ENCODE peak calls at places on chromosomes 5 and 9, in ten cellular contexts. C is SJSA1, T is A549, Y is thoracic aorta, L is testis, Q is tibial nerve, J is heart left ventricle, S is upper lobe of left lung, O is left lung, B is lower lobe of right lung. F is an unnamed sample.
A peak's percentile ranks its signal among the peaks of the same experiment; 100 is the strongest.

GRCh38 chr5:148352696-148353095 is 17.3 kb downstream of the SPINK9 start:
- DNase-seq in Q (no peak), J (no peak), Y (no peak), T (no peak), S (no peak), O (no peak), L (no peak), B (no peak), C (no peak), F (no peak)

GRCh38 chr5:146825033-146825432 is 53.5 kb downstream of the PPP2R2B start:
- DNase-seq in Y (no peak), S (no peak), L (peak; percentile 16), T (peak; percentile 10), Q (no peak), B (no peak), J (no peak), C (peak; percentile 14), O (no peak), F (no peak)

GRCh38 chr5:87246046-87246445 is 21.6 kb upstream of the RASA1 start:
- DNase-seq in J (no peak), S (no peak), Q (no peak), C (no peak), T (no peak), Y (no peak), B (no peak), L (no peak), O (no peak), F (no peak)

GRCh38 chr9:114484215-114484853 is 20.9 kb downstream of the WHRN start:
- DNase-seq in L (no peak), O (no peak), C (no peak), Y (no peak), B (no peak), S (no peak), J (no peak), T (no peak), Q (no peak), F (no peak)

GRCh38 chr9:97299809-97300414 is 7.5 kb upstream of the CCDC180 start:
- DNase-seq in L (no peak), C (no peak), S (no peak), B (no peak), J (no peak), Y (no peak), T (no peak), Q (no peak), O (no peak), F (no peak)

GRCh38 chr9:136009516-136009915 is 48.3 kb upstream of the UBAC1 start:
- DNase-seq in J (peak; percentile 49), Q (no peak), O (peak; percentile 77), Y (no peak), T (no peak), L (no peak), C (no peak), B (no peak), S (no peak), F (no peak)

GRCh38 chr5:157359350-157359910 is 93.5 kb downstream of the CYFIP2 start:
- DNase-seq in T (no peak), B (no peak), J (no peak), L (no peak), Y (no peak), S (no peak), O (no peak), Q (no peak), C (no peak), F (no peak)

GRCh38 chr5:102309586-102309985 is 13.5 kb upstream of the SLCO4C1 start:
- DNase-seq in Q (no peak), C (no peak), T (no peak), O (no peak), L (no peak), S (no peak), Y (no peak), B (no peak), J (no peak), F (no peak)

DNA sequence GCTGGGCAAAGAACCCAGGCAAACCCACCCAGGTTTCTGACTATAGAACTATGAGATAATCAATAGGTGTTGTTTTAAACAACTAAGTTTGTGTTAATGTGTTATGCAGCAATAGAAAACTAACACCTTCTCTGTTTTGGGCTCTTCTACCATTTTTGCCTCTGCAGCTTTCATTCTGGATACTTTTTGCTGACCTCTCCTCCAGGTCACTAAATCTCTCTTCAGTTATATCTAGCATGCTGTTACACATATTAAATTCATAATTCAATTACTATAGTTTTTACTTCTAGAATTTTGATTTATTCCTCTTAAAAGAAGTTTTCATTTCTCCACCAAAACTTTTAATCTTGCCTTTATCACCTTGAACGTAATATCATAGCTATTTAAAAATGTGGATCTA is 17.2 kb downstream of the MAPK9 start:
- DNase-seq in O (no peak), C (no peak), S (no peak), Q (no peak), B (no peak), J (no peak), Y (no peak), L (no peak), T (no peak), F (no peak)
- H3K9me3 ChIP-seq in O (peaks cover 71% of the 10 kb centered on the region), C (peaks cover 14% of the 10 kb centered on the region), S (peaks cover 42% of the 10 kb centered on the region), Q (peaks cover 57% of the 10 kb centered on the region), B (peaks cover 53% of the 10 kb centered on the region), J (peaks cover 56% of the 10 kb centered on the region), Y (peaks cover 27% of the 10 kb centered on the region), L (no peaks in the 10 kb centered on the region), T (peaks cover 90% of the 10 kb centered on the region), F (peaks cover 12% of the 10 kb centered on the region)

GRCh38 chr9:5714501-5715401 is 85.8 kb downstream of the RIC1 start:
- DNase-seq in B (no peak), O (no peak), T (peak; percentile 46), J (no peak), S (no peak), C (peak; percentile 3), L (no peak), Q (no peak), Y (no peak), F (no peak)

GRCh38 chr9:5718296-5719032 is 89.6 kb downstream of the RIC1 start:
- DNase-seq in B (no peak), Q (no peak), S (no peak), T (no peak), Y (no peak), C (no peak), O (no peak), L (no peak), J (no peak), F (no peak)

GRCh38 chr9:5708414-5708813 is 79.5 kb downstream of the RIC1 start:
- DNase-seq in J (no peak), B (no peak), S (no peak), L (no peak), Q (no peak), C (no peak), T (peak; percentile 31), O (no peak), Y (no peak), F (no peak)

GRCh38 chr9:5715548-5716127 is 86.7 kb downstream of the RIC1 start:
- DNase-seq in S (no peak), B (no peak), Y (no peak), C (no peak), Q (no peak), J (no peak), T (no peak), L (no peak), O (no peak), F (no peak)

DNA sequence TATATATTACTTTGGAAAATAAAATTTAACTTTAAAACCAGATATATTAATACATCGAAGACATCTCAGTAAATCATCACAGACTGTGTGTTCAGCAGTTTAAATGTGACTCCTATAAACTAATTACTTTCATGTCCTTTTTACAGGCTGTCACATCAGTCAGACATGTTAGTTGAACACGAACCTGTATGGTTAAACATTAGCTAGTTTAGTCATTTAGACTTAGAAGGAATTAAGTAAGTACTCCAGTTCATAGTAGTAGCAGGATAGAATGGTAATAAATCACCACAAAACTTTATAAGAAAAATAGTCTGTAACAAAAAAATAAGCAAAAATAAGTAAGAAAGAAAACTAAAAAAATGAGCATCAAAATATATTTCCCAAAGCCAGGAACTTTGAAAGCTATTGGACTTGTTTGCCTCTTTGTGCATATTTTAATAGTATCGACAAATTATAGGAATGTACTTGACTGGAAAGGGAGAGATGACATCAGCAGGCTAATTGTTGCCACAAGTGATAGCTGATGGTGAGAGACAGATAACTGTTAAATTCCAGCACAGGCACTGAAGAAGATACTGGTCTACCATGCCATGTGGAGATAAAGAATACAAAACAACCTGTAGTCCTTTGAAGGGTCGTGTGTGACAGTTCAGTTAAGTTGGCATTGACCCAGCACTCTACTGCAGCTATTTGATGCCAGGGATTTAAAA is 83.9 kb downstream of the RIC1 start:
- DNase-seq in L (no peak), B (no peak), C (no peak), J (no peak), O (no peak), T (no peak), Y (no peak), Q (no peak), S (no peak), F (no peak)
- H3K9me3 ChIP-seq in L (no peaks in the 10 kb centered on the region), B (peaks cover 15% of the 10 kb centered on the region), C (no peaks in the 10 kb centered on the region), J (peaks cover 30% of the 10 kb centered on the region), O (peaks cover 22% of the 10 kb centered on the region), T (peaks cover 38% of the 10 kb centered on the region), Y (peaks cover 7% of the 10 kb centered on the region), Q (peaks cover 29% of the 10 kb centered on the region), S (peaks cover 16% of the 10 kb centered on the region), F (peaks cover 3% of the 10 kb centered on the region)

GRCh38 chr5:32339878-32340277 is 27.1 kb upstream of the MTMR12 start:
- DNase-seq in T (no peak), B (no peak), J (no peak), Q (no peak), C (no peak), S (no peak), L (no peak), O (no peak), Y (no peak), F (no peak)

GRCh38 chr5:32339198-32339597 is 26.5 kb upstream of the MTMR12 start:
- DNase-seq in Y (no peak), S (no peak), B (no peak), Q (no peak), T (peak; percentile 59), J (no peak), C (no peak), L (no peak), O (no peak), F (no peak)

GRCh38 chr5:32343058-32343672 is 30.4 kb upstream of the MTMR12 start:
- DNase-seq in Y (no peak), C (no peak), B (no peak), S (no peak), Q (no peak), L (no peak), T (no peak), O (no peak), J (no peak), F (no peak)

GRCh38 chr5:32346869-32347268 is 34.1 kb upstream of the MTMR12 start:
- DNase-seq in Q (no peak), T (no peak), Y (no peak), O (no peak), J (no peak), S (no peak), C (no peak), L (no peak), B (no peak), F (no peak)

GRCh38 chr5:32342656-32343055 is 29.9 kb upstream of the MTMR12 start:
- DNase-seq in Y (no peak), B (no peak), C (no peak), O (no peak), J (no peak), L (no peak), S (no peak), Q (no peak), T (no peak), F (no peak)
- H3K9me3 ChIP-seq in Y (peaks cover 3% of the 10 kb centered on the region), B (peaks cover 4% of the 10 kb centered on the region), C (no peaks in the 10 kb centered on the region), O (peaks cover 42% of the 10 kb centered on the region), J (peaks cover 26% of the 10 kb centered on the region), L (no peaks in the 10 kb centered on the region), S (peaks cover 6% of the 10 kb centered on the region), Q (peaks cover 23% of the 10 kb centered on the region), T (peaks cover 38% of the 10 kb centered on the region), F (no peaks in the 10 kb centered on the region)

DNA sequence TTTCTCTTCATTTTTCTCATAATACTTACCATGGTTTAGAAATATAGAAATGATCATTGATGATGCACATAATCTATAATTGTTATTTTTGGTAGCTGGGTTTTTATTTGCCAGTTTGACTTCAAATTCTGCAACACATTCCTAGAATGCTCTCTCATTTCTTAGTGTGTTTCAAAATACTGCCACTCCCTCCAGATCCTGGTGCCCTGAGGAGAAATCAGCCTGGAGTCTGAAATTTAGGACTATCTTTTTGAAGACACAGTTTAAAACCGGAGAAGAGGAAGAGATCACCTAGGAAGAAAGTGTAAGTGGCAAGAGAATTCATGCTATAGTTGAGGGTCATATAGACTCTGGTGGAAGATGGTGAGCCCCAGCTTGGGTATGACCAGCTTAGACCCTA is 57.5 kb downstream of the TAF11L14 start:
- DNase-seq in L (no peak), Y (no peak), B (no peak), J (no peak), C (no peak), O (no peak), S (no peak), T (no peak), Q (no peak), F (no peak)
- H3K9me3 ChIP-seq in L (no peaks in the 10 kb centered on the region), Y (no peaks in the 10 kb centered on the region), B (no peaks in the 10 kb centered on the region), J (no peaks in the 10 kb centered on the region), C (no peaks in the 10 kb centered on the region), O (no peaks in the 10 kb centered on the region), S (no peaks in the 10 kb centered on the region), T (no peaks in the 10 kb centered on the region), Q (no peaks in the 10 kb centered on the region), F (no peaks in the 10 kb centered on the region)